ENCODE peak calls at places on chromosomes 1 and 21, in seven cellular contexts. B, E, P, M, D, R and N are unnamed samples.
A peak's percentile ranks its signal among the peaks of the same experiment; 100 is the strongest.

GRCh38 chr1:194705123-194705522 is 1518.7 kb upstream of the B3GALT2 start:
- DNase-seq in B (no peak), E (no peak), P (peak; percentile 72), M (no peak), D (no peak), R (no peak), N (no peak)

GRCh38 chr1:22257286-22258275 is 114.7 kb upstream of the WNT4 start:
- DNase-seq in B (no peak), E (no peak), P (no peak), M (no peak), D (no peak), R (no peak), N (no peak)

GRCh38 chr1:210233495-210234253 is 1.1 kb downstream of the SERTAD4 start:
- DNase-seq in B (peak; percentile 51), E (peak; percentile 91), P (peak; percentile 80), M (peak; percentile 49), D (no peak), R (no peak), N (no peak)

GRCh38 chr1:60541831-60542532 is 468.4 kb upstream of the C1orf87 start:
- DNase-seq in B (no peak), E (no peak), P (peak; percentile 55), M (no peak), D (no peak), R (no peak), N (no peak)

GRCh38 chr1:51518730-51519047 is 377 bp downstream of the EPS15 start:
- DNase-seq in B (no peak), E (no peak), P (no peak), M (no peak), D (no peak), R (peak; percentile 45), N (no peak)

GRCh38 chr1:37033355-37034291 is 692 bp downstream of the GRIK3 start:
- DNase-seq in B (no peak), E (no peak), P (no peak), M (no peak), D (no peak), R (no peak), N (no peak)

GRCh38 chr1:37035014-37035686 is 835 bp upstream of the GRIK3 start:
- DNase-seq in B (no peak), E (no peak), P (no peak), M (no peak), D (no peak), R (no peak), N (no peak)

GRCh38 chr21:16241500-16241963 is 511.8 kb downstream of the USP25 start:
- DNase-seq in B (peak; percentile 12), E (no peak), P (peak; percentile 46), M (peak; percentile 54), D (no peak), R (no peak), N (no peak)

GRCh38 chr1:204345941-204346678 is 13.6 kb downstream of the PLEKHA6 start:
- DNase-seq in B (no peak), E (no peak), P (no peak), M (no peak), D (no peak), R (no peak), N (no peak)

GRCh38 chr1:246454655-246455054 is 52.4 kb downstream of the SMYD3 start:
- DNase-seq in B (no peak), E (no peak), P (no peak), M (no peak), D (no peak), R (no peak), N (no peak)

GRCh38 chr1:246447501-246447900 is 59.6 kb downstream of the SMYD3 start:
- DNase-seq in B (peak; percentile 75), E (no peak), P (no peak), M (no peak), D (no peak), R (no peak), N (no peak)

GRCh38 chr1:246448373-246448772 is 58.7 kb downstream of the SMYD3 start:
- DNase-seq in B (no peak), E (no peak), P (no peak), M (no peak), D (no peak), R (no peak), N (no peak)

GRCh38 chr1:246455487-246455886 is 51.6 kb downstream of the SMYD3 start:
- DNase-seq in B (no peak), E (no peak), P (no peak), M (no peak), D (no peak), R (no peak), N (no peak)

GRCh38 chr1:246450485-246451251 is 56.4 kb downstream of the SMYD3 start:
- DNase-seq in B (peak; percentile 42), E (no peak), P (peak; percentile 54), M (no peak), D (no peak), R (no peak), N (no peak)
- TF ChIP-seq CTCF in B (peak; percentile 70), E (peak; percentile 68), P (peak; percentile 59), M (peak; percentile 67), D (no peak), R (peak; percentile 60), N (no peak)

GRCh38 chr1:2525896-2526823 is at the start of gene PANK4:
- DNase-seq in B (peak; percentile 92), E (peak; percentile 99), P (peak; percentile 96), M (peak; percentile 91), D (peak; percentile 74), R (peak; percentile 88), N (peak; percentile 90)
- TF ChIP-seq CTCF in B (no peak), E (peak; percentile 17), P (no peak), M (no peak), D (no peak), R (no peak), N (no peak)

GRCh38 chr1:26268290-26269197 is 11.3 kb upstream of the SH3BGRL3 start:
- DNase-seq in B (no peak), E (no peak), P (no peak), M (no peak), D (no peak), R (no peak), N (no peak)
- TF ChIP-seq CTCF in B (no peak), E (no peak), P (no peak), M (no peak), D (no peak), R (no peak), N (no peak)

GRCh38 chr1:154352245-154352580 is 26.9 kb downstream of the ATP8B2 start:
- DNase-seq in B (no peak), E (no peak), P (no peak), M (no peak), D (no peak), R (no peak), N (no peak)

GRCh38 chr1:154353966-154354365 is 28.6 kb downstream of the ATP8B2 start:
- DNase-seq in B (no peak), E (no peak), P (no peak), M (no peak), D (no peak), R (no peak), N (no peak)

GRCh38 chr1:154353460-154353904 is 28.2 kb downstream of the ATP8B2 start:
- DNase-seq in B (peak; percentile 77), E (no peak), P (peak; percentile 66), M (peak; percentile 19), D (no peak), R (no peak), N (no peak)

GRCh38 chr1:154351363-154352068 is 26.2 kb downstream of the ATP8B2 start:
- DNase-seq in B (no peak), E (no peak), P (no peak), M (no peak), D (no peak), R (no peak), N (no peak)

GRCh38 chr1:154352581-154353459 is 27.5 kb downstream of the ATP8B2 start:
- DNase-seq in B (peak; percentile 31), E (no peak), P (peak; percentile 76), M (peak; percentile 39), D (no peak), R (no peak), N (peak; percentile 22)
- TF ChIP-seq CTCF in B (no peak), E (no peak), P (no peak), M (no peak), D (no peak), R (no peak), N (no peak)

GRCh38 chr1:230848235-230848634 is 20.1 kb downstream of the C1orf198 start:
- DNase-seq in B (no peak), E (no peak), P (no peak), M (no peak), D (no peak), R (no peak), N (no peak)

GRCh38 chr1:230852959-230853358 is 15.4 kb downstream of the C1orf198 start:
- DNase-seq in B (no peak), E (no peak), P (no peak), M (no peak), D (no peak), R (no peak), N (no peak)

GRCh38 chr1:230849451-230850194 is 18.7 kb downstream of the C1orf198 start:
- DNase-seq in B (peak; percentile 95), E (no peak), P (peak; percentile 96), M (no peak), D (no peak), R (no peak), N (no peak)

GRCh38 chr1:230851291-230851691 is 17.0 kb downstream of the C1orf198 start:
- DNase-seq in B (no peak), E (no peak), P (peak; percentile 74), M (no peak), D (no peak), R (no peak), N (no peak)

GRCh38 chr1:230850547-230850946 is 17.8 kb downstream of the C1orf198 start:
- DNase-seq in B (no peak), E (no peak), P (no peak), M (no peak), D (no peak), R (no peak), N (no peak)
- TF ChIP-seq CTCF in B (no peak), E (no peak), P (no peak), M (no peak), D (no peak), R (no peak), N (no peak)